ENCODE peak calls at places on chromosomes 13 and 19, in four cellular contexts. One of them, this sample, is unnamed.

GRCh38 chr13:38202730-38203129 is 146.9 kb upstream of the UFM1 start:
- DNase-seq in sigmoid colon: no peak
- DNase-seq in K562: no peak
- DNase-seq in suprapubic skin: no peak
- DNase-seq in this sample: no peak

GRCh38 chr19:10110076-10110971 is 1.2 kb upstream of the P2RY11 start:
- DNase-seq in sigmoid colon: no peak
- DNase-seq in K562: no peak
- DNase-seq in suprapubic skin: no peak
- DNase-seq in this sample: no peak

GRCh38 chr13:46134961-46135522 is 30.2 kb upstream of the CPB2 start:
- DNase-seq in K562: no peak
- DNase-seq in suprapubic skin: no peak
- DNase-seq in sigmoid colon: no peak
- DNase-seq in this sample: no peak

GRCh38 chr13:29081036-29081435 is 260.9 kb downstream of the MTUS2 start:
- DNase-seq in suprapubic skin: no peak
- DNase-seq in K562: no peak
- DNase-seq in sigmoid colon: no peak
- DNase-seq in this sample: no peak

GRCh38 chr19:1130801-1131717 is 27.3 kb downstream of the GPX4 start:
- DNase-seq in sigmoid colon: no peak
- DNase-seq in suprapubic skin: no peak
- DNase-seq in K562: no peak
- DNase-seq in this sample: no peak

GRCh38 chr13:33073338-33073737 is 57.1 kb downstream of the KL start:
- DNase-seq in sigmoid colon: no peak
- DNase-seq in K562: no peak
- DNase-seq in suprapubic skin: no peak
- DNase-seq in this sample: no peak

GRCh38 chr19:38290631-38291147 is 13.4 kb upstream of the C19orf33 start:
- DNase-seq in K562: no peak
- DNase-seq in suprapubic skin: no peak
- DNase-seq in sigmoid colon: no peak
- DNase-seq in this sample: no peak

GRCh38 chr19:35015576-35016351 is 14.5 kb upstream of the SCN1B start:
- DNase-seq in sigmoid colon: peak; percentile 76
- DNase-seq in suprapubic skin: no peak
- DNase-seq in K562: no peak
- DNase-seq in this sample: no peak

GRCh38 chr19:31553112-31553843 is 204.0 kb upstream of the TSHZ3 start:
- DNase-seq in suprapubic skin: no peak
- DNase-seq in K562: peak; percentile 1
- DNase-seq in sigmoid colon: peak; percentile 56
- DNase-seq in this sample: no peak

GRCh38 chr19:51198641-51199040 is 26.2 kb upstream of the CD33 start:
- DNase-seq in K562: no peak
- DNase-seq in suprapubic skin: no peak
- DNase-seq in sigmoid colon: no peak
- DNase-seq in this sample: no peak

GRCh38 chr13:109735567-109735966 is 50.8 kb downstream of the IRS2 start:
- DNase-seq in K562: no peak
- DNase-seq in suprapubic skin: no peak
- DNase-seq in sigmoid colon: no peak
- DNase-seq in this sample: no peak

GRCh38 chr19:8208119-8208709 is 956 bp upstream of the CERS4 start:
- DNase-seq in K562: no peak
- DNase-seq in sigmoid colon: peak; percentile 73
- DNase-seq in suprapubic skin: no peak
- DNase-seq in this sample: no peak

GRCh38 chr19:16343156-16343555 is 18.5 kb downstream of the KLF2 start:
- DNase-seq in K562: no peak
- DNase-seq in suprapubic skin: no peak
- DNase-seq in sigmoid colon: no peak
- DNase-seq in this sample: no peak

GRCh38 chr19:2532252-2533071 is 56.5 kb downstream of the GADD45B start:
- DNase-seq in sigmoid colon: no peak
- DNase-seq in K562: no peak
- DNase-seq in suprapubic skin: no peak
- DNase-seq in this sample: no peak

GRCh38 chr19:6519289-6519688 is 11.5 kb upstream of the TNFSF9 start:
- DNase-seq in sigmoid colon: no peak
- DNase-seq in K562: no peak
- DNase-seq in suprapubic skin: no peak
- DNase-seq in this sample: no peak

GRCh38 chr13:75691183-75691582 is 55.1 kb downstream of the LMO7 start:
- DNase-seq in suprapubic skin: no peak
- DNase-seq in K562: no peak
- DNase-seq in sigmoid colon: no peak
- DNase-seq in this sample: no peak

GRCh38 chr13:54124700-54125099 is 1096.1 kb downstream of the OLFM4 start:
- DNase-seq in sigmoid colon: no peak
- DNase-seq in suprapubic skin: no peak
- DNase-seq in K562: no peak
- DNase-seq in this sample: no peak

GRCh38 chr19:55437410-55437809 is 5.7 kb downstream of the SHISA7 start:
- DNase-seq in K562: peak; percentile 83
- DNase-seq in sigmoid colon: no peak
- DNase-seq in suprapubic skin: no peak
- DNase-seq in this sample: no peak

GRCh38 chr19:18388328-18389094 is 2.6 kb downstream of the GDF15 start:
- DNase-seq in sigmoid colon: peak; percentile 88
- DNase-seq in suprapubic skin: peak; percentile 81
- DNase-seq in K562: peak; percentile 92
- DNase-seq in this sample: no peak

GRCh38 chr19:38949580-38950367 is 19.0 kb downstream of the MRPS12 start:
- DNase-seq in suprapubic skin: peak; percentile 90
- DNase-seq in K562: no peak
- DNase-seq in sigmoid colon: peak; percentile 90
- DNase-seq in this sample: peak; percentile 95

GRCh38 chr13:108629353-108629752 is at the start of gene MYO16:
- DNase-seq in sigmoid colon: no peak
- DNase-seq in suprapubic skin: no peak
- DNase-seq in K562: peak; percentile 11
- DNase-seq in this sample: no peak

GRCh38 chr19:34067861-34068271 is 104.4 kb upstream of the LSM14A start:
- DNase-seq in K562: no peak
- DNase-seq in sigmoid colon: no peak
- DNase-seq in suprapubic skin: no peak
- DNase-seq in this sample: no peak

GRCh38 chr19:48379058-48379457 is 12.3 kb downstream of the KDELR1 start:
- DNase-seq in suprapubic skin: no peak
- DNase-seq in K562: no peak
- DNase-seq in sigmoid colon: no peak
- DNase-seq in this sample: no peak

GRCh38 chr13:86601351-86601750 is 802.1 kb upstream of the SLITRK6 start:
- DNase-seq in sigmoid colon: no peak
- DNase-seq in suprapubic skin: no peak
- DNase-seq in K562: no peak
- DNase-seq in this sample: no peak

GRCh38 chr13:23504188-23504587 is 66.0 kb upstream of the TNFRSF19 start:
- DNase-seq in K562: no peak
- DNase-seq in suprapubic skin: no peak
- DNase-seq in sigmoid colon: no peak
- DNase-seq in this sample: no peak

GRCh38 chr19:3722443-3723109 is 14.4 kb downstream of the TJP3 start:
- DNase-seq in sigmoid colon: no peak
- DNase-seq in K562: no peak
- DNase-seq in suprapubic skin: no peak
- DNase-seq in this sample: no peak

GRCh38 chr13:103883698-103884097 is 817.5 kb upstream of the SLC10A2 start:
- DNase-seq in suprapubic skin: no peak
- DNase-seq in sigmoid colon: no peak
- DNase-seq in K562: no peak
- DNase-seq in this sample: no peak

GRCh38 chr19:27971071-27971470 is 1241.9 kb downstream of the UQCRFS1 start:
- DNase-seq in sigmoid colon: no peak
- DNase-seq in suprapubic skin: no peak
- DNase-seq in K562: no peak
- DNase-seq in this sample: no peak

GRCh38 chr13:45447050-45447661 is 17.6 kb upstream of the COG3 start:
- DNase-seq in sigmoid colon: no peak
- DNase-seq in suprapubic skin: no peak
- DNase-seq in K562: no peak
- DNase-seq in this sample: no peak

GRCh38 chr13:110944121-110944967 is 29.5 kb upstream of the ANKRD10 start:
- DNase-seq in K562: peak; percentile 81
- DNase-seq in suprapubic skin: no peak
- DNase-seq in sigmoid colon: no peak
- DNase-seq in this sample: no peak

GRCh38 chr19:5251096-5252065 is 89.2 kb downstream of the PTPRS start:
- DNase-seq in K562: no peak
- DNase-seq in suprapubic skin: no peak
- DNase-seq in sigmoid colon: no peak
- DNase-seq in this sample: no peak

GRCh38 chr13:54078271-54078670 is 1049.7 kb downstream of the OLFM4 start:
- DNase-seq in K562: no peak
- DNase-seq in suprapubic skin: no peak
- DNase-seq in sigmoid colon: no peak
- DNase-seq in this sample: no peak

DNA sequence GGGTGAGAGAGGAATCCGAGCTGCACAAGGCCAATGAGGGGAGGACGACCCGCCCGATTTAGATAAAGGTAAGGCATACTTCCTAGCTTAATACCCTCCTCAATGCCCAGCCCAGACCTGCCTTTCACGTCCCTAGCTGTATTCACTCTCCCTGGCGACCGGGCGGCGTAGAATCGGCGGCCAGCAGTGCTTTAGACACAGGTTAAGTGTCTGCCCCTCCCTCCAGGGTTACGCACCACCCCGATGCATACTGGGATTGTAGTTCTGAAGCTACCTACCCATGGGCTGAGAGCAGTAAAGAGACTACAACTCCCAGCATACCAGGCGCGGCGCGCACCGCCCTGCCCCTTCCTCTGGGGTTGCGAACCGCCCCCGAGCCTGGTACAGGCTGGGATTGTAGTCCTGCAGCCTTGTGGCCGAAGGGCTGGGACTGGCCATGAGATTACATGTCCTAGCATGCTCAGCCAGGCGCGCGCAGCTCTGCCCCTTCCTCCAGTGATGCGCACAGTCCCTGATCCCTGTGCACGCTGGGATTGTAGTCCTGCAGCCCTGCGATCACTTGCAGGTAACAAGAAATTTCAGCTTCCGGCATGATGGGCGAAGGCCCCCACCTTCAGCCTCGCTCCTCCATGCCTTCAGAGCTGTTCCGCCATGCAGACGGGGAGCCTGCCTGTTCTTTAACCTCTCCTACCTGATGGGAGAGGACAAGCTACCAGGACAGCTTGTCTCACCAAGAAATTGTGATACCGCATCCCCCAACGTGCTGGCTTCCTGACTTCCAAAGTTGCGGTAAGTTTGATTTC is 43.5 kb upstream of the ZNF14 start:
- DNase-seq in K562: peak; percentile 98
- DNase-seq in sigmoid colon: peak; percentile 99
- DNase-seq in suprapubic skin: peak; percentile 98
- DNase-seq in this sample: peak; percentile 99
- TF ChIP-seq POLR2AphosphoS5 in K562: no peak
- TF ChIP-seq POLR2AphosphoS5 in sigmoid colon: peak; percentile 19
- TF ChIP-seq POLR2AphosphoS5 in suprapubic skin: peak; percentile 54
- TF ChIP-seq POLR2AphosphoS5 in this sample: peak; percentile 90

GRCh38 chr13:40656358-40656757 is 10.1 kb downstream of the FOXO1 start:
- DNase-seq in suprapubic skin: no peak
- DNase-seq in sigmoid colon: no peak
- DNase-seq in K562: no peak
- DNase-seq in this sample: no peak

GRCh38 chr13:40652588-40652940 is 13.9 kb downstream of the FOXO1 start:
- DNase-seq in sigmoid colon: no peak
- DNase-seq in K562: no peak
- DNase-seq in suprapubic skin: no peak
- DNase-seq in this sample: no peak

GRCh38 chr13:40651866-40652587 is 14.4 kb downstream of the FOXO1 start:
- DNase-seq in sigmoid colon: no peak
- DNase-seq in K562: no peak
- DNase-seq in suprapubic skin: no peak
- DNase-seq in this sample: no peak

GRCh38 chr13:40657307-40657706 is 9.1 kb downstream of the FOXO1 start:
- DNase-seq in sigmoid colon: no peak
- DNase-seq in suprapubic skin: no peak
- DNase-seq in K562: no peak
- DNase-seq in this sample: no peak

GRCh38 chr13:40653558-40654318 is 12.7 kb downstream of the FOXO1 start:
- DNase-seq in sigmoid colon: no peak
- DNase-seq in suprapubic skin: no peak
- DNase-seq in K562: no peak
- DNase-seq in this sample: no peak
- H3K4me1 ChIP-seq in sigmoid colon: peaks cover 60% of the 10 kb centered on the region
- H3K4me1 ChIP-seq in suprapubic skin: peaks cover 52% of the 10 kb centered on the region
- H3K4me1 ChIP-seq in K562: no peaks in the 10 kb centered on the region
- H3K4me1 ChIP-seq in this sample: peaks cover 94% of the 10 kb centered on the region

DNA sequence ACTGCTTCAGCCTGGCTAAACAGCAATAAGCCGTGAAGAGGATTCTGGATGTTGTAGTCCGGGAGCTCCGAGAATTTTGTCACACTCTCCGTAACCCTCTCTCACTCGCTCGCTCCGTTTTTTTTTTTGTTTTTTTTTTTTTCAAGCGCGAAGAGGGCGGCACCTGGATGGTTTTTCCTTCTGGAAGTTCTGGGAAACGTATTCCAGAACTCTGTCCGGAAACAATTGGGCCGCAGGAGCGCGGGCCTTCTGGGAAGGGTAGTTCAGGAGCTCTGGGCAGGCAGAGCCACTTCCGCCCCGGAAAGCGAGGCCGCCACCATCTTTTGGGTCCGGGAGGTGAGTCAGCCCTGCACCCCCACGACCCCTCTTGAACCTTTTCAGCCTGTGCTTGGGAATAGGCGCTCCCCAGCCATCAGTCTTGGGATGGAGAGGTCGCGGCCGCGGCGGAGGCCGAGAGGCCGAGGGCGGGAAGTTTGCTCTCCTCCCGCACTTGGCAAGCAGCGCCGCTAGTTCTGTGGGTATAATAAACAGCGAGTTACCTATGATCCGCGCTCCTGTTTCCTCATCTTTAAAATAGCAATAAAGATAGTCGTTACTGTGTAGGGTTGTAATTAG is at the start of gene ZNF227:
- DNase-seq in suprapubic skin: peak; percentile 96
- DNase-seq in K562: peak; percentile 86
- DNase-seq in sigmoid colon: peak; percentile 97
- DNase-seq in this sample: peak; percentile 96
- TF ChIP-seq EP300 in suprapubic skin: no peak
- TF ChIP-seq EP300 in K562: no peak
- TF ChIP-seq EP300 in sigmoid colon: no peak
- TF ChIP-seq EP300 in this sample: peak; percentile 31

GRCh38 chr19:52995711-52996110 is 18.0 kb upstream of the ERVV-1 start:
- DNase-seq in suprapubic skin: no peak
- DNase-seq in sigmoid colon: no peak
- DNase-seq in K562: no peak
- DNase-seq in this sample: no peak

GRCh38 chr19:52991484-52991883 is 22.2 kb upstream of the ERVV-1 start:
- DNase-seq in suprapubic skin: no peak
- DNase-seq in K562: no peak
- DNase-seq in sigmoid colon: no peak
- DNase-seq in this sample: no peak

GRCh38 chr19:52992109-52993004 is 21.4 kb upstream of the ERVV-1 start:
- DNase-seq in sigmoid colon: peak; percentile 74
- DNase-seq in K562: no peak
- DNase-seq in suprapubic skin: peak; percentile 68
- DNase-seq in this sample: no peak

GRCh38 chr19:52991021-52991420 is 22.7 kb upstream of the ERVV-1 start:
- DNase-seq in K562: no peak
- DNase-seq in suprapubic skin: no peak
- DNase-seq in sigmoid colon: no peak
- DNase-seq in this sample: no peak

GRCh38 chr19:52993342-52994178 is 20.2 kb upstream of the ERVV-1 start:
- DNase-seq in suprapubic skin: peak; percentile 86
- DNase-seq in K562: peak; percentile 84
- DNase-seq in sigmoid colon: peak; percentile 88
- DNase-seq in this sample: no peak
- TF ChIP-seq POLR2AphosphoS5 in suprapubic skin: no peak
- TF ChIP-seq POLR2AphosphoS5 in K562: no peak
- TF ChIP-seq POLR2AphosphoS5 in sigmoid colon: peak; percentile 41
- TF ChIP-seq POLR2AphosphoS5 in this sample: peak; percentile 54

This sample was measured in esophagus muscularis mucosa.